ENCODE peak calls at places on chromosomes 1 and 21, in eight cellular contexts. One of them, this sample, is unnamed.

GRCh38 chr21:26800455-26801454 is 44.5 kb downstream of the ADAMTS1 start:
- DNase-seq in breast epithelium: no peak
- DNase-seq in sigmoid colon: peak
- DNase-seq in GM23338: no peak
- DNase-seq in HL-60: no peak
- DNase-seq in suprapubic skin: no peak
- DNase-seq in esophagus muscularis mucosa: no peak
- DNase-seq in spleen: no peak
- DNase-seq in this sample: no peak

GRCh38 chr21:33278736-33279135 is 12.6 kb downstream of the IL10RB start:
- DNase-seq in breast epithelium: no peak
- DNase-seq in sigmoid colon: no peak
- DNase-seq in GM23338: no peak
- DNase-seq in HL-60: no peak
- DNase-seq in suprapubic skin: no peak
- DNase-seq in esophagus muscularis mucosa: no peak
- DNase-seq in spleen: no peak
- DNase-seq in this sample: no peak

GRCh38 chr1:66624412-66625060 is 90.6 kb downstream of the SGIP1 start:
- DNase-seq in breast epithelium: no peak
- DNase-seq in sigmoid colon: no peak
- DNase-seq in GM23338: no peak
- DNase-seq in HL-60: no peak
- DNase-seq in suprapubic skin: no peak
- DNase-seq in esophagus muscularis mucosa: no peak
- DNase-seq in spleen: no peak
- DNase-seq in this sample: no peak

GRCh38 chr1:34538481-34538880 is 216.4 kb upstream of the GJB5 start:
- DNase-seq in breast epithelium: no peak
- DNase-seq in sigmoid colon: no peak
- DNase-seq in GM23338: no peak
- DNase-seq in HL-60: no peak
- DNase-seq in suprapubic skin: no peak
- DNase-seq in esophagus muscularis mucosa: peak
- DNase-seq in spleen: no peak
- DNase-seq in this sample: no peak

GRCh38 chr1:82979593-82980230 is 1019.2 kb downstream of the TTLL7 start:
- DNase-seq in breast epithelium: no peak
- DNase-seq in sigmoid colon: no peak
- DNase-seq in GM23338: no peak
- DNase-seq in HL-60: no peak
- DNase-seq in suprapubic skin: no peak
- DNase-seq in esophagus muscularis mucosa: no peak
- DNase-seq in spleen: no peak
- DNase-seq in this sample: no peak

GRCh38 chr1:106022312-106022902 is 1034.1 kb upstream of the PRMT6 start:
- DNase-seq in breast epithelium: no peak
- DNase-seq in sigmoid colon: no peak
- DNase-seq in GM23338: peak
- DNase-seq in HL-60: no peak
- DNase-seq in suprapubic skin: no peak
- DNase-seq in esophagus muscularis mucosa: no peak
- DNase-seq in spleen: no peak
- DNase-seq in this sample: no peak

GRCh38 chr1:39701092-39701460 is 9.8 kb upstream of the HPCAL4 start:
- DNase-seq in breast epithelium: no peak
- DNase-seq in sigmoid colon: no peak
- DNase-seq in GM23338: peak
- DNase-seq in HL-60: no peak
- DNase-seq in suprapubic skin: no peak
- DNase-seq in esophagus muscularis mucosa: no peak
- DNase-seq in spleen: no peak
- DNase-seq in this sample: no peak

GRCh38 chr1:199854681-199855321 is 172.7 kb upstream of the NR5A2 start:
- DNase-seq in breast epithelium: no peak
- DNase-seq in sigmoid colon: no peak
- DNase-seq in GM23338: no peak
- DNase-seq in HL-60: no peak
- DNase-seq in suprapubic skin: no peak
- DNase-seq in esophagus muscularis mucosa: no peak
- DNase-seq in spleen: no peak
- DNase-seq in this sample: no peak

GRCh38 chr1:42680921-42681683 is 1.1 kb upstream of the YBX1 start:
- DNase-seq in breast epithelium: no peak
- DNase-seq in sigmoid colon: no peak
- DNase-seq in GM23338: peak
- DNase-seq in HL-60: peak
- DNase-seq in suprapubic skin: no peak
- DNase-seq in esophagus muscularis mucosa: no peak
- DNase-seq in spleen: no peak
- DNase-seq in this sample: no peak

GRCh38 chr1:159828916-159829634 is 2.4 kb downstream of the SLAMF8 start:
- DNase-seq in breast epithelium: no peak
- DNase-seq in sigmoid colon: no peak
- DNase-seq in GM23338: peak
- DNase-seq in HL-60: peak
- DNase-seq in suprapubic skin: no peak
- DNase-seq in esophagus muscularis mucosa: no peak
- DNase-seq in spleen: peak
- DNase-seq in this sample: peak

GRCh38 chr1:232613752-232614381 is 16.1 kb downstream of the SIPA1L2 start:
- DNase-seq in breast epithelium: no peak
- DNase-seq in sigmoid colon: no peak
- DNase-seq in GM23338: no peak
- DNase-seq in HL-60: no peak
- DNase-seq in suprapubic skin: no peak
- DNase-seq in esophagus muscularis mucosa: no peak
- DNase-seq in spleen: no peak
- DNase-seq in this sample: no peak

GRCh38 chr1:235648407-235648907 is 1.1 kb downstream of the GNG4 start:
- DNase-seq in breast epithelium: no peak
- DNase-seq in sigmoid colon: peak
- DNase-seq in GM23338: peak
- DNase-seq in HL-60: no peak
- DNase-seq in suprapubic skin: no peak
- DNase-seq in esophagus muscularis mucosa: peak
- DNase-seq in spleen: peak
- DNase-seq in this sample: peak

GRCh38 chr1:175073054-175073453 is 5.4 kb downstream of the TNN start:
- DNase-seq in breast epithelium: no peak
- DNase-seq in sigmoid colon: no peak
- DNase-seq in GM23338: no peak
- DNase-seq in HL-60: peak
- DNase-seq in suprapubic skin: no peak
- DNase-seq in esophagus muscularis mucosa: peak
- DNase-seq in spleen: no peak
- DNase-seq in this sample: no peak

GRCh38 chr1:205947024-205947423 is 3.8 kb upstream of the SLC26A9 start:
- DNase-seq in breast epithelium: peak
- DNase-seq in sigmoid colon: no peak
- DNase-seq in GM23338: no peak
- DNase-seq in HL-60: no peak
- DNase-seq in suprapubic skin: no peak
- DNase-seq in esophagus muscularis mucosa: no peak
- DNase-seq in spleen: no peak
- DNase-seq in this sample: no peak

GRCh38 chr1:92310185-92310597 is 11.3 kb downstream of the RPAP2 start:
- DNase-seq in breast epithelium: no peak
- DNase-seq in sigmoid colon: no peak
- DNase-seq in GM23338: peak
- DNase-seq in HL-60: no peak
- DNase-seq in suprapubic skin: no peak
- DNase-seq in esophagus muscularis mucosa: no peak
- DNase-seq in spleen: no peak
- DNase-seq in this sample: no peak

GRCh38 chr1:229699613-229700242 is 73.7 kb downstream of the URB2 start:
- DNase-seq in breast epithelium: no peak
- DNase-seq in sigmoid colon: no peak
- DNase-seq in GM23338: no peak
- DNase-seq in HL-60: no peak
- DNase-seq in suprapubic skin: no peak
- DNase-seq in esophagus muscularis mucosa: no peak
- DNase-seq in spleen: no peak
- DNase-seq in this sample: no peak

GRCh38 chr1:95233321-95233736 is 681 bp upstream of the RWDD3 start:
- DNase-seq in breast epithelium: peak
- DNase-seq in sigmoid colon: peak
- DNase-seq in GM23338: peak
- DNase-seq in HL-60: no peak
- DNase-seq in suprapubic skin: no peak
- DNase-seq in esophagus muscularis mucosa: no peak
- DNase-seq in spleen: peak
- DNase-seq in this sample: peak

DNA sequence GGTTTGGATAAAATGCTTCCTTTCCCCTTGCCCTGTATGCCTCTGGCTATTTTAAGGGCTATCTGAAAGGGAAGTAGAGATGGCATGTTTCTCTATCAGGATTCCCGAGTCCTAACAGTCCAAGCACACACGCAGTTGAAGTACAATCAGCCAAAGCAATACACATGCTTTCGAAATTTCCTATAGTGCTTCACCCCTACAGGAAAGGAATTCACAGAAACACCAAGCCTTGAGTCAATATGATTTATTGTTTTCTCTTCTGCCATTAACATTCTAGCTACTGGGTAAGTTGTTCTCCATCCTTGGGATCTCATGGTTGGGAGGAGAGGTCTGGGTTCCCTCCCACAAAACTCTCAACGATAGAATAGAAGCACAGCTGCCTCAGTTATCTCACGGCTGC is 8.7 kb downstream of the ITLN1 start:
- DNase-seq in breast epithelium: no peak
- DNase-seq in sigmoid colon: no peak
- DNase-seq in GM23338: no peak
- DNase-seq in HL-60: no peak
- DNase-seq in suprapubic skin: no peak
- DNase-seq in esophagus muscularis mucosa: no peak
- DNase-seq in spleen: no peak
- DNase-seq in this sample: no peak
- TF ChIP-seq POLR2AphosphoS5 in breast epithelium: no peak
- TF ChIP-seq POLR2AphosphoS5 in sigmoid colon: no peak
- TF ChIP-seq POLR2AphosphoS5 in GM23338: no peak
- TF ChIP-seq POLR2AphosphoS5 in HL-60: no peak
- TF ChIP-seq POLR2AphosphoS5 in suprapubic skin: no peak
- TF ChIP-seq POLR2AphosphoS5 in esophagus muscularis mucosa: no peak
- TF ChIP-seq POLR2AphosphoS5 in spleen: no peak
- TF ChIP-seq POLR2AphosphoS5 in this sample: no peak

DNA sequence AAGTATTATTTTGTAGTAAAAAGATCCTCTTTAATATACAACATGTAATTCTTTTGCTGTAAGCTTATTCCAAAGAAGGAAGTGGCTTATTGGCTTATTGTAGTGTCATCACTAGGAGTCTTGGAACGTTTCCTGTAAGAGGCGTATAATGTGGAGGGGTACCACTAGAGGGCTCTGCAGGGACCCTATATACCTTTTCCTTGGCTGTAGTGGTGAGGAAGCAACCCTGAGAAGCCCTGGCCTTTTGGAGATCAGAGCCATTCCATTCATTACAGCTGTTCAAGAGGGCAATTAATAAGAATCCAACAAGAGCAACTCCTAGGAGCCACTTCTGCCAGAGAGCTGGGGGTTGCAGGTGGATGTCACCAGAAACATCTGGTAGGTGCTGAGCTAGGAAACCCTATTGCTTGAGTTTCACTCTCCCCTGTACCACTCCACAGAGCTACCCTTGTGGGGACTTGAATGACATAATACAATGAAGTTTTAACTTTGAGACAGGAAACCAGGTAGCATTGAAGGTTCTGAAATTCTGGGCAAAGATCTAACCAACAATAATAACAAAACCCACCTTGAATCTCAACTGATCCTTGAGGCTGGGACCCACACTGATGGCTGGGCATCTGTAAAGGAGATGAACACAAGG is 160.4 kb upstream of the COA6 start:
- DNase-seq in breast epithelium: no peak
- DNase-seq in sigmoid colon: no peak
- DNase-seq in GM23338: peak
- DNase-seq in HL-60: peak
- DNase-seq in suprapubic skin: no peak
- DNase-seq in esophagus muscularis mucosa: peak
- DNase-seq in spleen: no peak
- DNase-seq in this sample: no peak
- TF ChIP-seq CTCF in breast epithelium: no peak
- TF ChIP-seq CTCF in sigmoid colon: no peak
- TF ChIP-seq CTCF in GM23338: peak
- TF ChIP-seq CTCF in HL-60: peak
- TF ChIP-seq CTCF in suprapubic skin: no peak
- TF ChIP-seq CTCF in esophagus muscularis mucosa: peak
- TF ChIP-seq CTCF in spleen: peak
- TF ChIP-seq CTCF in this sample: peak

GRCh38 chr1:53047737-53048344 is 14.2 kb upstream of the PODN start:
- DNase-seq in breast epithelium: no peak
- DNase-seq in sigmoid colon: no peak
- DNase-seq in GM23338: no peak
- DNase-seq in HL-60: no peak
- DNase-seq in suprapubic skin: no peak
- DNase-seq in esophagus muscularis mucosa: no peak
- DNase-seq in spleen: no peak
- DNase-seq in this sample: no peak
- TF ChIP-seq POLR2AphosphoS5 in breast epithelium: no peak
- TF ChIP-seq POLR2AphosphoS5 in sigmoid colon: no peak
- TF ChIP-seq POLR2AphosphoS5 in GM23338: no peak
- TF ChIP-seq POLR2AphosphoS5 in HL-60: no peak
- TF ChIP-seq POLR2AphosphoS5 in suprapubic skin: no peak
- TF ChIP-seq POLR2AphosphoS5 in esophagus muscularis mucosa: no peak
- TF ChIP-seq POLR2AphosphoS5 in spleen: no peak
- TF ChIP-seq POLR2AphosphoS5 in this sample: no peak

DNA sequence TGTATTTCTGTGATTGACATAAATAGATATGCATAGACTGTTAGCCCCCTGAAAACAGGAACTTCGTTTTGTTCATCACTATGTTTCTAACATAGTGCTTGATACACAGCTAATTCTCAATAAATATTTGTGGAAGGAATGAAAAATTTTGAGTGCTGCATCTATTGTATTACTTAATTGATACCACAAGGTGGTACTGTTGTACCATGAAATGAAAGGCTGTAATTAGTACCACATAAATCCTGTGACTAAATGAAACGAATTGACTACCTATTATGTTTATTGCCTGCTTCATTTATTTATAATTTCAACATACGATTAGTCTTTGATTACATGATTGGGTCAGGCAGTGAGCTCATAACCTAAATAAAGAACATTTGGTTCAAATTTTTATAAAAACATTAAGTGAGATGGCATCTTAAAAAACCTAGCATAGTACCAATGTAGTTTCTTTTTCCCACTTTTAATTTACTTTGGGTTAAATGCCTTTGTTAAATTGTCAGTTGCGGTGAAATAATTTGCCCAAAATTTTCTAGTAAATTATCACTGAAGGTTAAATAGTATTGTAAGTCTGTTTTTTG is 15.0 kb upstream of the TGFB2 start:
- DNase-seq in breast epithelium: no peak
- DNase-seq in sigmoid colon: no peak
- DNase-seq in GM23338: peak
- DNase-seq in HL-60: no peak
- DNase-seq in suprapubic skin: no peak
- DNase-seq in esophagus muscularis mucosa: no peak
- DNase-seq in spleen: no peak
- DNase-seq in this sample: no peak
- TF ChIP-seq CTCF in breast epithelium: peak
- TF ChIP-seq CTCF in sigmoid colon: peak
- TF ChIP-seq CTCF in GM23338: peak
- TF ChIP-seq CTCF in HL-60: no peak
- TF ChIP-seq CTCF in suprapubic skin: peak
- TF ChIP-seq CTCF in esophagus muscularis mucosa: peak
- TF ChIP-seq CTCF in spleen: peak
- TF ChIP-seq CTCF in this sample: peak